ENCODE peak calls at places on chromosomes 1 and 21, in seven cellular contexts. E is right lobe of liver, B is psoas muscle, J is fibroblast of lung, O is bronchial epithelial cell, A is H7, R is GM12878. K is an unnamed sample. For H3K27me3, the result is how much of the 10 kb centered on the place peaks cover.

GRCh38 chr1:96060621-96061020 is 661.0 kb upstream of the PTBP2 start:
- DNase-seq in E (no peak), J (no peak), R (no peak), A (peak), O (no peak), B (no peak), K (no peak)

GRCh38 chr1:236009857-236010256 is 55.0 kb downstream of the NID1 start:
- DNase-seq in A (no peak), O (peak), J (peak), R (no peak), E (no peak), B (no peak), K (no peak)

GRCh38 chr1:177848577-177848976 is 121.3 kb downstream of the SEC16B start:
- DNase-seq in E (no peak), R (no peak), J (peak), B (no peak), A (no peak), O (peak), K (no peak)

GRCh38 chr1:76868154-76868882 is 1.0 kb downstream of the ST6GALNAC5 start:
- DNase-seq in R (no peak), J (peak), B (peak), E (peak), A (peak), O (no peak), K (peak)

GRCh38 chr21:44255519-44255981 is 6.1 kb downstream of the DNMT3L start:
- DNase-seq in R (no peak), O (no peak), A (peak), E (peak), B (peak), J (peak), K (no peak)

GRCh38 chr1:210321552-210321951 is 7.2 kb upstream of the HHAT start:
- DNase-seq in R (no peak), J (no peak), O (peak), E (no peak), A (no peak), B (no peak), K (no peak)

GRCh38 chr21:39072468-39072867 is 110.8 kb downstream of the PSMG1 start:
- DNase-seq in R (no peak), B (no peak), J (no peak), A (no peak), E (no peak), O (no peak), K (no peak)

GRCh38 chr1:239457491-239458488 is 71.4 kb downstream of the CHRM3 start:
- DNase-seq in A (no peak), R (no peak), B (no peak), J (peak), O (no peak), E (no peak), K (no peak)

GRCh38 chr21:43944181-43944633 is 67.9 kb upstream of the TRAPPC10 start:
- DNase-seq in E (no peak), A (peak), J (no peak), B (no peak), O (no peak), R (no peak), K (no peak)

GRCh38 chr1:64047549-64047969 is 155.9 kb upstream of the UBE2U start:
- DNase-seq in A (no peak), R (no peak), J (no peak), O (no peak), E (no peak), B (no peak), K (no peak)

GRCh38 chr21:25708467-25709065 is 26.1 kb downstream of the ATP5PF start:
- DNase-seq in E (no peak), J (peak), R (no peak), B (no peak), A (peak), O (peak), K (no peak)

GRCh38 chr1:20165522-20165951 is 20.4 kb upstream of the UBXN10 start:
- DNase-seq in E (no peak), J (no peak), B (no peak), A (peak), O (peak), R (no peak), K (no peak)

GRCh38 chr1:26538480-26539412 is 9.2 kb downstream of the RPS6KA1 start:
- DNase-seq in A (peak), B (no peak), R (no peak), O (peak), J (peak), E (no peak), K (no peak)

GRCh38 chr21:24280591-24280990 is 1326.7 kb downstream of the MRPL39 start:
- DNase-seq in J (no peak), A (no peak), E (no peak), B (no peak), R (no peak), O (no peak), K (no peak)

GRCh38 chr1:39104158-39105060 is 78.3 kb downstream of the NDUFS5 start:
- DNase-seq in R (no peak), B (peak), A (no peak), J (no peak), O (no peak), E (peak), K (no peak)

GRCh38 chr1:245260116-245260882 is 105.5 kb downstream of the KIF26B start:
- DNase-seq in B (no peak), A (no peak), R (no peak), O (peak), J (peak), E (no peak), K (peak)

GRCh38 chr1:66276229-66276628 is 257.7 kb upstream of the SGIP1 start:
- DNase-seq in B (no peak), E (no peak), O (no peak), J (no peak), R (peak), A (no peak), K (no peak)

GRCh38 chr1:145747398-145748247 is 28.3 kb downstream of the CD160 start:
- DNase-seq in O (no peak), B (no peak), E (no peak), R (no peak), A (no peak), J (no peak), K (no peak)

GRCh38 chr1:180937624-180938225 is 25.0 kb downstream of the KIAA1614 start:
- DNase-seq in J (no peak), R (no peak), O (no peak), B (no peak), A (no peak), E (no peak), K (no peak)

GRCh38 chr1:59688976-59689375 is 125.8 kb upstream of the HOOK1 start:
- DNase-seq in E (no peak), A (no peak), O (no peak), J (no peak), B (no peak), R (no peak), K (no peak)

GRCh38 chr1:99645699-99646531 is at the start of gene PALMD:
- DNase-seq in A (no peak), E (peak), R (no peak), B (peak), J (peak), O (peak), K (peak)

GRCh38 chr1:209416009-209416408 is 167.5 kb upstream of the CAMK1G start:
- DNase-seq in B (no peak), E (no peak), A (no peak), R (no peak), J (peak), O (peak), K (no peak)

GRCh38 chr1:40153073-40153770 is 8.0 kb upstream of the RLF start:
- DNase-seq in R (peak), E (no peak), B (no peak), A (peak), O (peak), J (peak), K (no peak)
- H3K27me3 ChIP-seq in R (under half), E (under half), B (under half), A (under half), O (under half), J (under half), K (under half)

GRCh38 chr1:29084196-29084521 is 39.5 kb downstream of the TMEM200B start:
- DNase-seq in O (no peak), B (no peak), R (no peak), E (no peak), J (no peak), A (no peak), K (no peak)

GRCh38 chr1:29077155-29077554 is 46.5 kb downstream of the TMEM200B start:
- DNase-seq in E (no peak), B (no peak), J (no peak), O (no peak), R (no peak), A (no peak), K (no peak)

GRCh38 chr1:29081201-29081600 is 42.5 kb downstream of the TMEM200B start:
- DNase-seq in J (no peak), O (no peak), A (no peak), R (no peak), B (no peak), E (no peak), K (no peak)

GRCh38 chr1:29083318-29084195 is 40.1 kb downstream of the TMEM200B start:
- DNase-seq in R (no peak), E (no peak), J (no peak), A (no peak), B (no peak), O (no peak), K (no peak)

GRCh38 chr1:29082519-29082918 is 41.2 kb downstream of the TMEM200B start:
- DNase-seq in J (no peak), A (no peak), R (no peak), B (no peak), O (no peak), E (no peak), K (no peak)
- H3K27me3 ChIP-seq in J (under half), A (under half), R (under half), B (under half), O (under half), E (under half), K (under half)

GRCh38 chr1:204188959-204189639 is 7.2 kb downstream of the KISS1 start:
- DNase-seq in E (no peak), B (no peak), O (no peak), R (peak), A (no peak), J (no peak), K (no peak)
- H3K27me3 ChIP-seq in E (under half), B (under half), O (under half), R (under half), A (under half), J (under half), K (under half)

DNA sequence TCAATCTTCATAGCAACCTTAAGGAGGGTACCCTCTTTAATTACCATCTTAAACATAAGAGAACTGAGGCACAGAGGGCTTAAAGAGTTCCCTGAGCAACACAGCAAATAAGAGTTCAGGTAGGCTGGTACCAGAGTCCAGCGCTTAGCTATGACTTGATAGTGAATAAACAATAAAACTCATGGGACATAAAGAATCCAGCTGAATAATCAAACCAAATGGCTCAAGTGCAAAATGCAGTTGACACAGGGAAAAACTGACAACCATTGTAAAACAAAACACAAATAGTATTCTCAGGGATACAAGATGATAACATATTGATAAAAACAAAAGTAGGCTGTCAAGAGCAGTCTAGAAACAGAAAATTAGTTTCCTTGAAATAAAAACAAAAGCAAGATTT is 176.9 kb upstream of the HMGB4 start:
- DNase-seq in B (no peak), E (no peak), J (no peak), O (no peak), A (no peak), R (no peak), K (no peak)
- H3K27me3 ChIP-seq in B (under half), E (under half), J (under half), O (under half), A (under half), R (under half), K (under half)

GRCh38 chr1:201305815-201306214 is 22.5 kb downstream of the PKP1 start:
- DNase-seq in O (no peak), R (no peak), E (no peak), A (no peak), B (no peak), J (no peak), K (no peak)
- H3K27me3 ChIP-seq in O (under half), R (under half), E (under half), A (under half), B (under half), J (under half), K (under half)

GRCh38 chr1:111911036-111911435 is 78.4 kb downstream of the KCND3 start:
- DNase-seq in J (no peak), E (no peak), B (no peak), R (no peak), A (no peak), O (no peak), K (no peak)
- H3K27me3 ChIP-seq in J (under half), E (under half), B (under half), R (under half), A (under half), O (under half), K (under half)